ENCODE peak calls at places on chromosome 11, in seven cellular contexts. Z, X, H, F, N, Q and T are unnamed samples.

GRCh38 chr11:20647976-20648565 is 21.3 kb upstream of the NELL1 start:
- DNase-seq in F (peak), Z (peak), Q (peak), H (no peak), X (peak), N (peak), T (peak)

GRCh38 chr11:74895340-74896116 is 53.4 kb downstream of the XRRA1 start:
- DNase-seq in N (no peak), X (no peak), Q (no peak), Z (no peak), F (no peak), H (no peak), T (no peak)

GRCh38 chr11:75219869-75220268 is 20.7 kb upstream of the TPBGL start:
- DNase-seq in X (no peak), Z (no peak), Q (no peak), F (no peak), N (no peak), H (no peak), T (no peak)

GRCh38 chr11:93537767-93538261 is 5.4 kb downstream of the SMCO4 start:
- DNase-seq in Z (peak), X (peak), N (no peak), F (no peak), Q (no peak), H (no peak), T (no peak)

GRCh38 chr11:108177570-108177969 is 44.9 kb downstream of the NPAT start:
- DNase-seq in H (no peak), F (no peak), Q (no peak), X (no peak), N (no peak), Z (no peak), T (no peak)

GRCh38 chr11:87039371-87039770 is 1.6 kb downstream of the TMEM135 start:
- DNase-seq in F (no peak), N (no peak), Z (peak), H (no peak), X (peak), Q (no peak), T (peak)

GRCh38 chr11:57202282-57202681 is 20.5 kb downstream of the LRRC55 start:
- DNase-seq in F (no peak), N (no peak), X (no peak), Z (no peak), H (no peak), Q (no peak), T (no peak)

GRCh38 chr11:126162286-126163030 is 49.0 kb downstream of the RPUSD4 start:
- DNase-seq in X (peak), Z (peak), F (no peak), N (no peak), H (no peak), Q (no peak), T (no peak)

GRCh38 chr11:26442131-26442530 is 110.2 kb downstream of the ANO3 start:
- DNase-seq in Q (no peak), Z (peak), F (no peak), X (peak), H (no peak), N (no peak), T (peak)

GRCh38 chr11:115707180-115707905 is 203.1 kb upstream of the CADM1 start:
- DNase-seq in H (no peak), Q (no peak), X (no peak), F (no peak), Z (no peak), N (no peak), T (no peak)

GRCh38 chr11:33055361-33055760 is 16.0 kb downstream of the TCP11L1 start:
- DNase-seq in Q (no peak), N (no peak), Z (no peak), X (no peak), H (no peak), F (no peak), T (peak)

GRCh38 chr11:45621541-45621940 is 43.9 kb downstream of the CHST1 start:
- DNase-seq in Q (no peak), X (no peak), N (no peak), H (no peak), F (no peak), Z (no peak), T (no peak)

GRCh38 chr11:113289341-113290187 is 24.8 kb upstream of the TTC12 start:
- DNase-seq in Q (peak), X (peak), N (peak), H (no peak), Z (peak), F (peak), T (peak)

GRCh38 chr11:92976681-92977080 is 7.2 kb downstream of the MTNR1B start:
- DNase-seq in H (no peak), Q (no peak), N (no peak), F (no peak), Z (no peak), X (no peak), T (no peak)

GRCh38 chr11:93945596-93945995 is 75.6 kb upstream of the HEPHL1 start:
- DNase-seq in X (no peak), Q (no peak), Z (no peak), F (no peak), H (no peak), N (no peak), T (peak)

GRCh38 chr11:35804446-35805040 is 139.3 kb upstream of the LDLRAD3 start:
- DNase-seq in Q (no peak), Z (no peak), N (no peak), X (no peak), H (no peak), F (no peak), T (no peak)

GRCh38 chr11:69417211-69418085 is 64.0 kb upstream of the LINC01488 start:
- DNase-seq in H (peak), N (no peak), Z (no peak), Q (no peak), X (no peak), F (no peak), T (no peak)

GRCh38 chr11:35014352-35014751 is 97.9 kb downstream of the PDHX start:
- DNase-seq in N (no peak), Q (no peak), X (peak), F (no peak), H (no peak), Z (peak), T (peak)

GRCh38 chr11:126459691-126460404 is 104.4 kb downstream of the ST3GAL4 start:
- DNase-seq in Z (peak), F (no peak), Q (no peak), H (no peak), X (peak), N (no peak), T (peak)

GRCh38 chr11:62001450-62002178 is 34.2 kb upstream of the FTH1 start:
- DNase-seq in Q (no peak), X (peak), H (no peak), Z (no peak), N (peak), F (no peak), T (peak)

GRCh38 chr11:19903620-19904069 is 191.0 kb downstream of the NAV2 start:
- DNase-seq in Z (peak), X (peak), F (peak), N (peak), H (no peak), Q (peak), T (peak)

GRCh38 chr11:100680070-100680469 is 7.0 kb upstream of the ARHGAP42 start:
- DNase-seq in Q (no peak), Z (no peak), F (no peak), H (no peak), X (no peak), N (no peak), T (no peak)

GRCh38 chr11:64569300-64569970 is 21.6 kb upstream of the SLC22A12 start:
- DNase-seq in Q (no peak), N (no peak), X (no peak), H (peak), F (no peak), Z (no peak), T (no peak)

GRCh38 chr11:88484873-88485621 is 147.5 kb upstream of the CTSC start:
- DNase-seq in X (peak), Q (peak), F (peak), N (peak), Z (peak), H (peak), T (peak)

GRCh38 chr11:43507171-43507570 is 148.5 kb downstream of the TTC17 start:
- DNase-seq in X (no peak), Z (no peak), Q (no peak), F (no peak), N (no peak), H (no peak), T (no peak)

GRCh38 chr11:73956876-73957653 is 6.2 kb downstream of the DNAJB13 start:
- DNase-seq in Z (no peak), N (no peak), X (no peak), Q (no peak), F (no peak), H (peak), T (no peak)

GRCh38 chr11:33179431-33179830 is 18.2 kb upstream of the CSTF3 start:
- DNase-seq in H (no peak), F (no peak), Z (no peak), Q (no peak), N (no peak), X (no peak), T (no peak)

GRCh38 chr11:101880208-101880607 is 34.6 kb upstream of the CEP126 start:
- DNase-seq in Z (peak), X (peak), Q (peak), N (no peak), F (no peak), H (no peak), T (peak)

GRCh38 chr11:6855971-6856542 is 6.8 kb upstream of the OR10A2 start:
- DNase-seq in F (no peak), H (no peak), X (peak), Q (no peak), Z (peak), N (no peak), T (peak)

DNA sequence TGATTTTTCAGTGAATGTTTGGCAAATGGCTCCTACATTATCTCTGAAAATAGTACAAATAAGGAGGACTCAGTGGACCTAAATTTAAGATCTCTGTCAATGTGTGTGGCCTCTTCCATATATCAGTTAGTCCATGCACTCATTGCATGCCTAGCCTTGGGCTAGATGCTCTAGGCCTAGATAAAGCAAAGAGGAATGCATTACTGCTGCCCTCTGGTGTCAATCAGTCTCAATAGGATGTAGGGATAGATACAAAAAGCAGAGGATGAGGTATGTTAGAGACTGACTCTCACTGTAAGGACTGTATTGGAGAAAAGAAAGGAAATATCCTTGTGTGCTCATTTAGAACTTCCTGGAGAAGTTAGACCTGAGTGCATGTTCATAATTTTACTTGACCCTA is 42.0 kb downstream of the MS4A2 start:
- DNase-seq in F (peak), Q (peak), X (no peak), H (no peak), N (peak), Z (no peak), T (no peak)
- TF ChIP-seq CTCF in F (peak), Q (peak), X (peak), H (peak), N (peak), Z (no peak), T (no peak)

DNA sequence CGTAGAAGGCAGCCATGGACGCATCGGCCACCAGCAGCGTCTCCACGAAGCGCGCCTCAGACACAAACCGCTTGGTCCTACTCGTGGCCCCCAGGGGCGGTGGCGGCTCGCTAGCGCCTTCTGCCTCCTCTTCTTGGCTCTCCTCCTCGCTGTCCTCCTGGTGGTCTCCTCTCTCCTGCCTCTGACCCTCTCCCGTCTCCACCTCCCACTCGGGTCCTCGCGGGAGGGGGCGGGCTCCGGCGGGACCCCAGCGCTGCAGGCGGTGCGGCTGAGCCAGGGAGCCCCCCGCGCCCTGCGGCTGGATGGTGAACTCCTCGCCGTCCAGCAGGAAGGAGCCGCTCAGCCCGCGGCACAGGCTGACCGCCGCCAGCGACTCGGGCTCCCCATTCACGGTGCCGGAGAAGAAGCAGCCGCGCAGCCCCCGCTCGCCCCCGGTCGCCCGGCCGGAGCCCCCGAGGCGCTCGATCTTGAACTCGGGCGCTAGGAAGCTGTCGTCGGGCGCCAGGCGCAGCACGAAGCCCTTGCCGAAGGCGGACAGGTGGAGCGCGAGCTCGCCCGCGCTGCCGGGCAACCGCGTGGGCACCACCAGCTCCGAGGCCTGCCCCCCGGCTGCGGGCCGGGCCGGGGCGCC is 713 bp downstream of the ADAMTS8 start:
- DNase-seq in F (no peak), H (no peak), Z (no peak), Q (no peak), N (no peak), X (no peak), T (no peak)
- H3K4me3 ChIP-seq in F (peak), H (no peak), Z (peak), Q (peak), N (peak), X (no peak), T (peak)

GRCh38 chr11:120210651-120211521 is at the start of gene OAF:
- DNase-seq in Z (peak), H (peak), Q (peak), F (peak), N (peak), X (peak), T (peak)
- TF ChIP-seq CTCF in Z (peak), H (peak), Q (peak), F (peak), N (no peak), X (peak), T (peak)

DNA sequence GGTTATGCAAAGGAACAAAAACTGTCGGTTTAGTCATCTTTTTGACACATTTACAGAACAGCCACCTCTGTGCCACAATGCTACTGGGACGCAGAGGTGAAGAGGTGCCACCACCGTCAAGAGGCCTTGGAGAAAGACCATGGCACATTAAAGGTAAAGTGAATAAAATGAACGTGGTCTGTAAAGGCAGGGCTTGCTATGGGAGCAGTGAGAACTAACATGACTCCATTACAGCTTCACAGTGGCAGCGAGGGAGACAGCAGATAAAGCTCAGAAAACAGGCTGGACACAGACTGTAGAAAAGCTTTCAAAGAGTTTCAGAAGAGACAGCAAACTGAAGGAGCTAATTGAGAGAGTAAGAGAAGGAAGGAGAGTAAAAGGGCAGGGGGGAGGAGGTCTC is 102.9 kb downstream of the GAB2 start:
- DNase-seq in X (no peak), N (no peak), F (no peak), H (no peak), Z (no peak), Q (no peak), T (no peak)
- H3K4me3 ChIP-seq in X (no peak), N (no peak), F (no peak), H (no peak), Z (no peak), Q (no peak), T (no peak)

DNA sequence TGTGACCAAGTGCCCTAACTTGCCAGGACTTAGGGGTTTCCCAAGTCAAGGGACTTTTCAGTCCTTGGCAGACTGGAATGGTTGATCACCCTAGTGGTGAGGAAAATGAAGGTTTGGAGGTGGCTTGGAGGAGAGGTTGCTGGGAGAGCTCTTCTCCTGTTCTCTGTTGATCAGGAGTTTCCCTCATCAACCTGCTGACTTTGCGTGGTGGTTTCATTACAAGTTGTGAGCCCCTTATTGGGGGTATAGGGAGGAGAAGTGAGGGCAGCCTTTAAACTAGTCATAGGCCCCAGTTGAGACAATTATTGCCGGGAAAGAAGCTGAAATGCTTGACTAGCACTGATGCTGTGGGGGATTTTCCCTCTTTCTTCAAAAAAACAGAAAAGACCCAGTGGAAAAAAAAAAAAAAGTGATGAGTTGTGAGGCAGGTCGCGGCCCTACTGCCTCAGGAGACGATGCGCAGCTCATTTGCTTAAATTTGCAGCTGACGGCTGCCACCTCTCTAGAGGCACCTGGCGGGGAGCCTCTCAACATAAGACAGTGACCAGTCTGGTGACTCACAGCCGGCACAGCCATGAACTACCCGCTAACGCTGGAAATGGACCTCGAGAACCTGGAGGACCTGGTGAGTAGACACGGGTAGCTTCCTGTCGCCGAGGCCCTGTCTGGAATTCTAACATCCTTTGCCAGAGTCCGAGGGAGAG is at the start of gene CXCR5:
- DNase-seq in F (no peak), H (no peak), N (no peak), X (no peak), Z (peak), Q (no peak), T (no peak)
- TF ChIP-seq CTCF in F (no peak), H (no peak), N (no peak), X (no peak), Z (no peak), Q (no peak), T (no peak)

GRCh38 chr11:82038151-82038550 is 695.5 kb downstream of the FAM181B start:
- DNase-seq in X (no peak), Q (no peak), Z (no peak), F (no peak), H (no peak), N (no peak), T (peak)

GRCh38 chr11:82043316-82043715 is 690.3 kb downstream of the FAM181B start:
- DNase-seq in N (no peak), F (no peak), X (peak), Q (no peak), Z (no peak), H (no peak), T (no peak)

GRCh38 chr11:82046778-82047177 is 686.9 kb downstream of the FAM181B start:
- DNase-seq in X (peak), Z (peak), H (no peak), F (no peak), N (no peak), Q (no peak), T (peak)

GRCh38 chr11:82045748-82046457 is 687.8 kb downstream of the FAM181B start:
- DNase-seq in F (no peak), Q (no peak), H (no peak), N (no peak), Z (no peak), X (peak), T (peak)

DNA sequence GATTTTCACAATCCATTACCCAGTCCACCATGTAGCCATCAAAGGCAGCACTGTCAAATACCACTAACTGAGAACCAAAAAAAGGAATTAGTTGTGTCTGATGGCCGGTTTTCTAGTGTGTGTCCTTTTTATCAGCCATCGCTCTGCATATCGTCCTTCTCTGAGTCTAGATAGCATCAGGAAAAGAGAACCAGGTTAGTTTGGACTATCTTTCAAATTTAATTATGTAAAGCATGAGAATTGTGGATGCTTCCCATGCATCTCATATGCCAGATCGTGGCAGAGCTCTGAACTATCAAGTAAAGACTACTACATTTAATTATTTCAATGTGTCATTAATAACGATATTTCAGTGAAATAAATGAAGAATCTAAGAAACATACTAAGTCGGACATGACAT is 691.9 kb downstream of the FAM181B start:
- DNase-seq in Q (no peak), N (no peak), F (no peak), X (no peak), Z (no peak), H (no peak), T (no peak)
- H3K4me3 ChIP-seq in Q (no peak), N (no peak), F (no peak), X (no peak), Z (no peak), H (no peak), T (no peak)

GRCh38 chr11:18723991-18724390 is 2.0 kb downstream of the IGSF22 start:
- DNase-seq in F (no peak), Q (no peak), X (no peak), Z (no peak), N (no peak), H (no peak), T (no peak)

GRCh38 chr11:18720811-18721575 is 5.0 kb downstream of the IGSF22 start:
- DNase-seq in Q (peak), F (peak), Z (peak), X (peak), H (peak), N (peak), T (peak)

GRCh38 chr11:18720086-18720810 is 5.7 kb downstream of the IGSF22 start:
- DNase-seq in X (peak), H (no peak), Q (no peak), Z (peak), N (no peak), F (no peak), T (peak)

GRCh38 chr11:18721576-18722292 is 4.3 kb downstream of the IGSF22 start:
- DNase-seq in F (peak), Z (peak), Q (peak), H (peak), N (peak), X (peak), T (peak)

DNA sequence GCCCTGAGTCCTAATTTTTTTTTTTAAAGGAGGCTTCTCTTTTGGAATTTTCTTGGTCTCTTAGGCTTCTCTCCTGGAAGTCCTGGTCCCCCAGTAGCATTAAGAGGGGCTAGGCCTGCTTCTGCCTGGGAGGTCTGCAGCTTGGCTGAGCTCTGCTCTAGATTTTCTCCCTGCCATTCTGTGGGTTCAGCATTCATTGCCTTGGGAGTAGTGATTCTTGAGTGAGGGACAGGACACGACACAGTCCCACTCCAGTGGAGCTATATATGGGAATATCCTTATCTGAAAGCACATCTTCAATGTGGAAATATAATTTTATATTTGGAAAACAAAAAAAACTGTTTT is 3.7 kb downstream of the IGSF22 start:
- DNase-seq in N (no peak), X (no peak), H (no peak), Z (no peak), F (no peak), Q (no peak), T (no peak)
- TF ChIP-seq CTCF in N (peak), X (no peak), H (no peak), Z (no peak), F (peak), Q (no peak), T (no peak)